ENCODE peak calls at places on chromosome 7, in seven cellular contexts. V, X, P, N, Z, R and F are unnamed samples.

GRCh38 chr7:151762501-151763245 is 114.2 kb downstream of the PRKAG2 start:
- DNase-seq in V (no peak), X (no peak), P (no peak), N (no peak), Z (no peak), R (no peak), F (no peak)

GRCh38 chr7:2661602-2662272 is 26.3 kb upstream of the AMZ1 start:
- DNase-seq in V (no peak), X (no peak), P (no peak), N (no peak), Z (no peak), R (no peak), F (no peak)

GRCh38 chr7:84196007-84196551 is 1.5 kb upstream of the SEMA3A start:
- DNase-seq in V (no peak), X (peak), P (no peak), N (no peak), Z (no peak), R (peak), F (peak)

GRCh38 chr7:53521638-53522184 is 486.3 kb downstream of the POM121L12 start:
- DNase-seq in V (no peak), X (no peak), P (no peak), N (no peak), Z (no peak), R (no peak), F (no peak)

GRCh38 chr7:127359011-127359410 is 33.5 kb downstream of the ZNF800 start:
- DNase-seq in V (no peak), X (no peak), P (no peak), N (no peak), Z (no peak), R (no peak), F (no peak)

GRCh38 chr7:129872054-129872453 is 80.7 kb downstream of the UBE2H start:
- DNase-seq in V (no peak), X (no peak), P (no peak), N (peak), Z (no peak), R (no peak), F (no peak)

GRCh38 chr7:76232698-76233097 is 31.0 kb downstream of the SRRM3 start:
- DNase-seq in V (no peak), X (no peak), P (no peak), N (no peak), Z (no peak), R (no peak), F (no peak)

GRCh38 chr7:83695126-83695960 is 46.4 kb upstream of the SEMA3E start:
- DNase-seq in V (no peak), X (no peak), P (no peak), N (no peak), Z (no peak), R (no peak), F (no peak)

GRCh38 chr7:22697897-22698645 is 28.9 kb upstream of the IL6 start:
- DNase-seq in V (no peak), X (no peak), P (no peak), N (no peak), Z (no peak), R (no peak), F (no peak)

GRCh38 chr7:152366662-152367061 is 69.1 kb downstream of the KMT2C start:
- DNase-seq in V (no peak), X (peak), P (no peak), N (no peak), Z (no peak), R (no peak), F (peak)

GRCh38 chr7:2757904-2758672 is 70.1 kb downstream of the AMZ1 start:
- DNase-seq in V (no peak), X (peak), P (peak), N (peak), Z (no peak), R (peak), F (peak)

GRCh38 chr7:55573526-55573925 is 1.2 kb upstream of the VOPP1 start:
- DNase-seq in V (no peak), X (peak), P (no peak), N (peak), Z (no peak), R (peak), F (no peak)

GRCh38 chr7:84446991-84447480 is 252.4 kb upstream of the SEMA3A start:
- DNase-seq in V (no peak), X (no peak), P (no peak), N (no peak), Z (no peak), R (no peak), F (no peak)

GRCh38 chr7:25861704-25862253 is 290.2 kb upstream of the NFE2L3 start:
- DNase-seq in V (no peak), X (peak), P (no peak), N (no peak), Z (no peak), R (no peak), F (no peak)

GRCh38 chr7:122055072-122055471 is 89.0 kb downstream of the AASS start:
- DNase-seq in V (no peak), X (no peak), P (no peak), N (peak), Z (no peak), R (no peak), F (no peak)

GRCh38 chr7:112135815-112136706 is 70.1 kb downstream of the DOCK4 start:
- DNase-seq in V (no peak), X (no peak), P (no peak), N (no peak), Z (no peak), R (no peak), F (peak)

GRCh38 chr7:150448789-150449147 is 1.7 kb upstream of the GIMAP8 start:
- DNase-seq in V (peak), X (peak), P (no peak), N (peak), Z (peak), R (peak), F (peak)

GRCh38 chr7:105911961-105912575 is 35.7 kb upstream of the ATXN7L1 start:
- DNase-seq in V (no peak), X (peak), P (no peak), N (no peak), Z (no peak), R (peak), F (no peak)

GRCh38 chr7:97971120-97971989 is 18.6 kb downstream of the OCM2 start:
- DNase-seq in V (no peak), X (peak), P (no peak), N (peak), Z (no peak), R (peak), F (peak)

GRCh38 chr7:97973206-97973658 is 16.8 kb downstream of the OCM2 start:
- DNase-seq in V (no peak), X (no peak), P (no peak), N (no peak), Z (no peak), R (no peak), F (no peak)

DNA sequence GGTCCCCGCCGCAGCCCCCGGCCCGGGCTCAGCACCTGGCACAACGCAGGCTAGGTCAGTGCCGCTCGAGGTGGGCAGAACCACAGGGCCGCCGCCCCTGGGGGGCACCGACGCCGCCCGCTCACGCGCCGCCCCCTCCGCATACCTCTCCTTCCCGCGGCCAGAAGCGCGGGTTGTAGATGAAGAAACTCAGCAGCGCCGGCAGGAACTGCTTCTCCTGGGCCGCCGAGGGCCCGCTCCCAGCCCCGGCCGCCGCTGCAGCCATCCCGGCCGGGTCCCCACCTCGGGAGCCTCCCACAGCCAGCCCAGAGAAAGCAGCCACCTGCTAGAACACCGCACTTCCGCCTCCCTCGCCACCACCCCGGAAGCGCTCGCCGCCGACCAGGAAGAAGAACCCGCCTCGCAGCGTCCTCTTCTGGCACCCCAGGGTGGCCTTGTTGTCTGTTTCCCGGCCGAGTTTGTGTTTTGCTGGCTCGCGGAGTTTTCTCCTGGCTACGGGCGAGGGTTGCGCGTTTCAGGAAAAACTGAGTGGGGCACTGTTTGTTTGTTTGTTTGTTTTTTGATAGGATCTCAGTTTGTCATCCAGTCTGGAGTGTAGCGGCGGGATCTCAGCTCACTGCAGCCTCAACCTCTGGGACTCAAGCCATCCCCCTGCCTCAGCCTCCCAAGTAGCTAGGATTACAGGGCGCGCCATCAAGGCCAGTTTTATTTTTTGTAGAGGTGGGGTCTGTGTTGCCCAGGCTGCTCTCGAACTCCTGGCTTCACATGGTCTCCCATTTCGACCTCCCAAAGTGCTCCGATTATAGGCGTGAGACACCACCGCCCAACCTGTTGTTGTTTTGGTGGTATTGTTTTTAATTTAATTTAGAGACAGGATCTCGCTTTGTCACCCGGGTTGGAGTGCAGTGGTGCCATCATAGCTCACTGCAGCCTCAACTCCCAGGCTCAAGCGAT is 17.7 kb downstream of the OCM2 start:
- DNase-seq in V (peak), X (peak), P (peak), N (peak), Z (peak), R (peak), F (peak)
- TF ChIP-seq CTCF in V (peak), X (peak), P (peak), N (peak), Z (peak), R (peak), F (peak)

GRCh38 chr7:5635461-5636445 is 145.7 kb downstream of the RNF216 start:
- DNase-seq in V (no peak), X (peak), P (no peak), N (no peak), Z (no peak), R (no peak), F (peak)

GRCh38 chr7:5636914-5637313 is 144.5 kb downstream of the RNF216 start:
- DNase-seq in V (no peak), X (peak), P (peak), N (peak), Z (no peak), R (peak), F (peak)

GRCh38 chr7:5637415-5637814 is 144.0 kb downstream of the RNF216 start:
- DNase-seq in V (no peak), X (no peak), P (no peak), N (no peak), Z (no peak), R (no peak), F (no peak)

GRCh38 chr7:5634107-5634950 is 147.1 kb downstream of the RNF216 start:
- DNase-seq in V (no peak), X (peak), P (peak), N (no peak), Z (no peak), R (peak), F (peak)

GRCh38 chr7:5636446-5636835 is 145.0 kb downstream of the RNF216 start:
- DNase-seq in V (no peak), X (no peak), P (no peak), N (peak), Z (no peak), R (no peak), F (peak)
- H3K4me3 ChIP-seq in V (no peak), X (no peak), P (no peak), N (no peak), Z (no peak), R (no peak), F (no peak)

GRCh38 chr7:87866089-87866488 is 10.1 kb downstream of the SLC25A40 start:
- DNase-seq in V (no peak), X (no peak), P (no peak), N (no peak), Z (no peak), R (no peak), F (no peak)
- TF ChIP-seq CTCF in V (no peak), X (no peak), P (no peak), N (no peak), Z (no peak), R (no peak), F (no peak)

GRCh38 chr7:92810242-92810611 is 26.1 kb downstream of the CDK6 start:
- DNase-seq in V (no peak), X (no peak), P (no peak), N (no peak), Z (no peak), R (no peak), F (peak)

GRCh38 chr7:92809397-92810241 is 26.8 kb downstream of the CDK6 start:
- DNase-seq in V (no peak), X (peak), P (peak), N (peak), Z (peak), R (peak), F (peak)

GRCh38 chr7:92811158-92811557 is 25.2 kb downstream of the CDK6 start:
- DNase-seq in V (no peak), X (no peak), P (no peak), N (no peak), Z (no peak), R (no peak), F (no peak)

GRCh38 chr7:92815412-92815811 is 21.0 kb downstream of the CDK6 start:
- DNase-seq in V (no peak), X (no peak), P (no peak), N (no peak), Z (no peak), R (no peak), F (no peak)

GRCh38 chr7:92813390-92814024 is 22.9 kb downstream of the CDK6 start:
- DNase-seq in V (no peak), X (peak), P (no peak), N (peak), Z (no peak), R (no peak), F (peak)
- H3K4me3 ChIP-seq in V (no peak), X (no peak), P (no peak), N (no peak), Z (no peak), R (no peak), F (no peak)

GRCh38 chr7:69772699-69773436 is 174.6 kb downstream of the AUTS2 start:
- DNase-seq in V (no peak), X (no peak), P (no peak), N (no peak), Z (no peak), R (no peak), F (no peak)
- TF ChIP-seq CTCF in V (no peak), X (no peak), P (no peak), N (no peak), Z (no peak), R (no peak), F (no peak)

GRCh38 chr7:27156901-27157716 is 634 bp upstream of the HOXA7 start:
- DNase-seq in V (no peak), X (peak), P (no peak), N (no peak), Z (no peak), R (no peak), F (peak)
- H3K4me3 ChIP-seq in V (peak), X (peak), P (peak), N (no peak), Z (peak), R (no peak), F (peak)

GRCh38 chr7:45580053-45580872 is 6.1 kb downstream of the ADCY1 start:
- DNase-seq in V (no peak), X (no peak), P (no peak), N (no peak), Z (no peak), R (no peak), F (no peak)
- TF ChIP-seq CTCF in V (peak), X (peak), P (peak), N (peak), Z (no peak), R (peak), F (peak)